ENCODE peak calls at places on chromosomes 13 and 19, in seven cellular contexts. G is neuronal stem cell; I is PC-3; K is CD4-positive, CD25-positive, alpha-beta regulatory T cell; V is cardiac muscle cell; D is prostate gland; R is effector memory CD4-positive, alpha-beta T cell. N is an unnamed sample.

GRCh38 chr19:16296713-16297112 is 27.9 kb upstream of the KLF2 start:
- DNase-seq in G (no peak), I (peak; percentile 67), K (no peak), V (no peak), D (no peak), R (no peak), N (no peak)

GRCh38 chr19:3479819-3480215 is 508 bp downstream of the SMIM24 start:
- DNase-seq in G (no peak), I (no peak), K (peak; percentile 41), V (no peak), D (no peak), R (peak; percentile 19), N (no peak)

GRCh38 chr13:62418872-62419271 is 1003.2 kb upstream of the PCDH20 start:
- DNase-seq in G (no peak), I (peak; percentile 3), K (no peak), V (no peak), D (no peak), R (no peak), N (no peak)

GRCh38 chr19:47697863-47698609 is 15.2 kb upstream of the EHD2 start:
- DNase-seq in G (peak; percentile 80), I (peak; percentile 83), K (peak; percentile 41), V (peak; percentile 80), D (peak; percentile 73), R (peak; percentile 17), N (peak; percentile 90)

GRCh38 chr13:32267836-32268439 is 47.2 kb downstream of the ZAR1L start:
- DNase-seq in G (peak; percentile 17), I (peak; percentile 65), K (peak; percentile 33), V (no peak), D (peak; percentile 26), R (peak; percentile 9), N (no peak)

GRCh38 chr19:1847684-1848398 is 442 bp downstream of the REXO1 start:
- DNase-seq in G (no peak), I (peak; percentile 25), K (peak; percentile 17), V (peak; percentile 73), D (no peak), R (no peak), N (no peak)

GRCh38 chr19:46614114-46614701 is 10.7 kb downstream of the PTGIR start:
- DNase-seq in G (peak; percentile 78), I (peak; percentile 81), K (peak; percentile 75), V (peak; percentile 90), D (peak; percentile 74), R (peak; percentile 60), N (peak; percentile 81)

GRCh38 chr13:31859546-31859945 is 120.2 kb downstream of the RXFP2 start:
- DNase-seq in G (no peak), I (no peak), K (no peak), V (no peak), D (no peak), R (no peak), N (no peak)

GRCh38 chr13:95137096-95137495 is 164.2 kb downstream of the ABCC4 start:
- DNase-seq in G (no peak), I (peak; percentile 37), K (no peak), V (no peak), D (no peak), R (no peak), N (no peak)

GRCh38 chr13:39900106-39900750 is 244.8 kb downstream of the COG6 start:
- DNase-seq in G (no peak), I (no peak), K (no peak), V (no peak), D (peak; percentile 17), R (no peak), N (no peak)

GRCh38 chr13:114226699-114227323 is 7.9 kb upstream of the CDC16 start:
- DNase-seq in G (peak; percentile 86), I (peak; percentile 87), K (peak; percentile 79), V (peak; percentile 89), D (peak; percentile 81), R (peak; percentile 67), N (peak; percentile 88)

GRCh38 chr13:114227528-114227927 is 7.2 kb upstream of the CDC16 start:
- DNase-seq in G (no peak), I (no peak), K (no peak), V (no peak), D (no peak), R (no peak), N (no peak)

GRCh38 chr13:114226088-114226487 is 8.6 kb upstream of the CDC16 start:
- DNase-seq in G (no peak), I (no peak), K (peak; percentile 37), V (no peak), D (no peak), R (no peak), N (no peak)

GRCh38 chr13:114224201-114224600 is 10.5 kb upstream of the CDC16 start:
- DNase-seq in G (no peak), I (no peak), K (no peak), V (no peak), D (no peak), R (no peak), N (no peak)

DNA sequence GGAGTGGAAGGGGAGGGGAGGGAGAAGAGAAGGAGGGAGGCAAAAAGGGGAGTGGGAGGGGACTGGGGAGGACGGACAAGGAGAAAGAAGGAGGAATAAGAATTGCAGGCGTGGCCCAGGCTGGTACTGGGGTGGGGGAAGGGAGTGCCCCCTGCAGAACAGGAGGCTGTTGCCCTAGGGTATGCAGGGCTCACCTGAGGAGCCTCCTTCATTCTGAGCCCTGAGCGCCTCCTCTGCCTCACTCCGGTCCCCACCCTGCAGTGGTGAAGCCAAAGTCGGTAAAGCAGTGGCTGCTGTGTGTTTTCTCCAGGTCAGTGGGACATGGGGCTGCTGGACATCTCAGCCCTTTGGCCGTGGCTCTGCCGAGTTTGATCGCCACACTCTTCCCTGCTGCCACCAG is 9.1 kb upstream of the CDC16 start:
- DNase-seq in G (no peak), I (no peak), K (no peak), V (no peak), D (no peak), R (no peak), N (no peak)
- H3K4me1 ChIP-seq in G (peaks cover 4% of the 10 kb centered on the region), I (peaks cover 1% of the 10 kb centered on the region), K (peaks cover 33% of the 10 kb centered on the region), V (peaks cover 8% of the 10 kb centered on the region), D (peaks cover 5% of the 10 kb centered on the region), R (peaks cover 33% of the 10 kb centered on the region), N (no peaks in the 10 kb centered on the region)

GRCh38 chr13:110230661-110231347 is 76.2 kb downstream of the COL4A1 start:
- DNase-seq in G (no peak), I (peak; percentile 38), K (no peak), V (no peak), D (no peak), R (no peak), N (no peak)

GRCh38 chr13:110233181-110233641 is 73.7 kb downstream of the COL4A1 start:
- DNase-seq in G (no peak), I (peak; percentile 66), K (no peak), V (no peak), D (no peak), R (no peak), N (no peak)

GRCh38 chr13:110231348-110232047 is 75.5 kb downstream of the COL4A1 start:
- DNase-seq in G (no peak), I (no peak), K (no peak), V (no peak), D (no peak), R (no peak), N (no peak)

GRCh38 chr13:110232756-110233155 is 74.2 kb downstream of the COL4A1 start:
- DNase-seq in G (no peak), I (no peak), K (no peak), V (no peak), D (no peak), R (no peak), N (no peak)

DNA sequence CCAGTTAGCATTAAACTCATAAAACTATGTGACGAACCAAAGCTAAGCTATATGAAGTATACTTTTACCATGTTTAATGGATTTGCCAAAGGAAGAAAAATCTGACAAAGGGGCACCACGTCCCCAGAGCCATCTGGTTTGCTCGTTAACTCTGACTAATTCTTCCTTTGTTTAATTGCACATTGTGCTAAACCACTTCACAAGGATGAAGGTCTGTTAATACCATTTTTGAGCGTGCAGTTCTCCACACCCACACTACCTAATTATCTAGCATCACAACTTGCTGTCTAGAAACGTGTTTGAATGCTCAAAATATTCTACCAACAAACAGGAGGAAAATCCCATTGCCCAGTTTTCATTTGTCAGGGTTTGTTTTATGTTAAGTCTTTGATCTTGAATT is 74.8 kb downstream of the COL4A1 start:
- DNase-seq in G (no peak), I (no peak), K (no peak), V (no peak), D (no peak), R (no peak), N (no peak)
- H3K27ac ChIP-seq in G (no peak overlapping the region), I (no peak overlapping the region), K (no peak overlapping the region), V (no peak overlapping the region), D (peak overlapping the region; percentile 70), R (no peak overlapping the region), N (peak overlapping the region; percentile 45)

GRCh38 chr19:5605362-5605761 is 17.2 kb downstream of the SAFB2 start:
- DNase-seq in G (no peak), I (no peak), K (no peak), V (no peak), D (no peak), R (no peak), N (no peak)
- H3K4me3 ChIP-seq in G (no peak overlapping the region), I (no peak overlapping the region), K (no peak overlapping the region), V (no peak overlapping the region), D (no peak overlapping the region), R (no peak overlapping the region), N (no peak overlapping the region)

DNA sequence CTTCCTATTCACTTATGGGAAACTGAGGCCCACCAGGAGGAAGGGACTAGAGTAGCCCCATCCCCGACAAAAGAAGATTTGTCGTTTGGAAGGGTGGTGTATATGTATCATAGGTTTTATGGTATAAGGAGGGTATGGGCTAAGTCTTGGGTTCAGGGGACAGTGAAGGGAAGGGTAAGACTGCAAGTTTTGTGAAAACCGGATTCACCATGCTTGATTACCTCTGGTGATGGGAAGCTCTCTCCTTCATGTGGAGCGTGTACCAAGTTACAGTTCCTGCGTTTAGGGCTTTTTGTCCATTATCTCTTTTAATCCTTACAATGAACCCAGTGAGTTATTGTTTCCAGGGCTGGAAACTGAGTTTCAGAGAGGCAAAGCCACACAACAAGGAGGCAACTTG is 3.8 kb downstream of the VASP start:
- DNase-seq in G (no peak), I (no peak), K (no peak), V (no peak), D (no peak), R (no peak), N (no peak)
- H3K4me1 ChIP-seq in G (peaks cover 4% of the 10 kb centered on the region), I (peaks cover 24% of the 10 kb centered on the region), K (peaks cover 80% of the 10 kb centered on the region), V (no peaks in the 10 kb centered on the region), D (peaks cover 26% of the 10 kb centered on the region), R (peaks cover 40% of the 10 kb centered on the region), N (peaks cover 29% of the 10 kb centered on the region)